ENCODE peak calls at places on chromosomes 6 and 20, in nine cellular contexts. L, V, W, Y, G, J, B, Q and P are unnamed samples.

GRCh38 chr6:77653817-77654216 is 978 bp downstream of the MEI4 start:
- DNase-seq in L (no peak), Q (no peak), Y (no peak), W (no peak), V (no peak), B (no peak), G (no peak), J (no peak), P (no peak)

GRCh38 chr20:54231006-54231405 is 23.1 kb downstream of the PFDN4 start:
- DNase-seq in W (no peak), V (peak; percentile 31), Y (no peak), L (no peak), J (no peak), G (no peak), Q (no peak), B (no peak), P (no peak)

GRCh38 chr20:32445539-32446273 is 87.6 kb downstream of the ASXL1 start:
- DNase-seq in V (no peak), B (no peak), W (peak; percentile 87), J (peak; percentile 40), G (no peak), Y (no peak), Q (peak; percentile 63), L (peak; percentile 43), P (no peak)

GRCh38 chr6:170174124-170174770 is 116.6 kb downstream of the DLL1 start:
- DNase-seq in Q (peak; percentile 62), V (no peak), W (no peak), G (no peak), J (no peak), L (no peak), B (peak; percentile 20), Y (no peak), P (no peak)

GRCh38 chr6:43758617-43759050 is 11.4 kb upstream of the VEGFA start:
- DNase-seq in L (no peak), J (no peak), Q (peak; percentile 63), G (no peak), B (no peak), Y (no peak), V (no peak), W (peak; percentile 49), P (no peak)

GRCh38 chr20:9059931-9060330 is 9.0 kb upstream of the PLCB4 start:
- DNase-seq in V (no peak), G (peak; percentile 50), Q (no peak), J (no peak), Y (no peak), W (no peak), L (no peak), B (no peak), P (no peak)

GRCh38 chr6:5442319-5442718 is 181.0 kb downstream of the FARS2 start:
- DNase-seq in V (no peak), J (no peak), Y (no peak), Q (no peak), B (no peak), W (no peak), L (no peak), G (no peak), P (no peak)

GRCh38 chr20:56998438-56998837 is 268.0 kb downstream of the BMP7 start:
- DNase-seq in B (no peak), Q (no peak), G (no peak), L (no peak), Y (no peak), V (no peak), W (no peak), J (no peak), P (no peak)

GRCh38 chr6:159232106-159232645 is 63.0 kb downstream of the FNDC1 start:
- DNase-seq in Y (no peak), G (no peak), W (no peak), V (no peak), J (no peak), L (no peak), B (no peak), Q (no peak), P (no peak)

GRCh38 chr6:7747433-7747832 is 21.5 kb downstream of the BMP6 start:
- DNase-seq in V (no peak), J (no peak), Y (no peak), G (no peak), B (no peak), L (no peak), Q (no peak), W (no peak), P (no peak)

GRCh38 chr6:80640176-80640575 is 533.7 kb downstream of the BCKDHB start:
- DNase-seq in L (no peak), J (no peak), Q (no peak), Y (no peak), B (no peak), G (no peak), V (no peak), W (no peak), P (no peak)

GRCh38 chr6:27250955-27251671 is 3.6 kb downstream of the PRSS16 start:
- DNase-seq in G (no peak), W (peak; percentile 76), L (peak; percentile 47), Y (peak; percentile 25), Q (no peak), B (peak; percentile 95), J (peak; percentile 96), V (peak; percentile 19), P (peak; percentile 72)

GRCh38 chr6:23013776-23014175 is 444.4 kb downstream of the HDGFL1 start:
- DNase-seq in Y (no peak), G (no peak), W (no peak), Q (no peak), B (no peak), V (peak; percentile 20), J (no peak), L (no peak), P (peak; percentile 25)

GRCh38 chr20:37901667-37902503 is 1.0 kb upstream of the VSTM2L start:
- DNase-seq in V (peak; percentile 87), W (peak; percentile 74), Q (no peak), J (no peak), G (peak; percentile 32), L (no peak), Y (no peak), B (no peak), P (no peak)

GRCh38 chr20:37904845-37905244 is 1.9 kb downstream of the VSTM2L start:
- DNase-seq in V (no peak), Y (no peak), L (no peak), J (no peak), Q (no peak), W (no peak), G (no peak), B (no peak), P (no peak)

GRCh38 chr20:37904008-37904675 is 1.2 kb downstream of the VSTM2L start:
- DNase-seq in G (no peak), W (no peak), J (no peak), V (no peak), Y (no peak), B (no peak), L (no peak), Q (no peak), P (no peak)

GRCh38 chr20:37902504-37903313 is at the start of gene VSTM2L:
- DNase-seq in V (peak; percentile 77), Q (peak; percentile 78), W (no peak), Y (no peak), G (peak; percentile 26), L (peak; percentile 44), J (no peak), B (peak; percentile 42), P (no peak)

GRCh38 chr20:37903317-37904007 is 535 bp downstream of the VSTM2L start:
- DNase-seq in W (no peak), Y (no peak), V (no peak), J (no peak), Q (no peak), G (no peak), L (no peak), B (no peak), P (no peak)
- H3K4me3 ChIP-seq in W (no peak overlapping the region), Y (no peak overlapping the region), V (peak overlapping the region; percentile 52), J (no peak overlapping the region), Q (peak overlapping the region; percentile 52), G (peak overlapping the region; percentile 12), L (peak overlapping the region; percentile 42), B (peak overlapping the region; percentile 26), P (peak overlapping the region; percentile 39)

DNA sequence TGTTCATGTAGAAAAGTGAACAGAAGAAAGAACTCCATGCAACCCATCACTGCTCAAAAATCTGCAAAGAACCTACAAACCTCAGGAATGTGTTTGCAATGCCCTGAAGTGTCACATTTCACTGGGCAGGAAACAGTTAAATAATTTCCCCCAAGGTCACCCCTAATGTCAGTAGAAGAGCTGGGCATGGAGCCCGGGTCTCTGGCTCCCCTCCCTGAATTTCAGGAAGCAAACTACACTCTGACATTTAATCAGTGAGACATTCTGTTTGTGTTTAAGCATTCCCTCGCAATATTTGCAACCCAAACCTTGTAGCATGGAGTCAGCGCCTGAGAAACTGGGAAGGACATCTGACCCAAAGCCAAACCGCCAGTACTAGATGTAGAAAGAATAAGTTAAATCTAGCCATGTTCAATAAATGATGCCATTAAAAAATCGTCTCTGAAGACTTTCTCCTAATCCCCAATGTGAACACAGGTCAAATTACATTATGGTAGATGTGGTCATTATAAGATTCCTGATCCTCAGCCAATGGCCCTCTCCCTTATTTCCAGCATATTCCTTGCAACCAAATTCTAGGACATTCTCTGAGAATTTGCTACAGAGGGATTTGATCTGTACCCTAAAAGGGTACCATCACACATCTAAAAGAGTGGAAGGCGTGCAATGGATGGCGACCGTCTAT is 91.2 kb upstream of the ADTRP start:
- DNase-seq in J (no peak), Q (no peak), L (peak; percentile 59), W (no peak), G (peak; percentile 48), V (peak; percentile 22), Y (peak; percentile 48), B (peak; percentile 73), P (no peak)
- H3K4me3 ChIP-seq in J (no peak overlapping the region), Q (no peak overlapping the region), L (no peak overlapping the region), W (no peak overlapping the region), G (no peak overlapping the region), V (no peak overlapping the region), Y (no peak overlapping the region), B (no peak overlapping the region), P (no peak overlapping the region)

GRCh38 chr6:136551103-136551502 is 881 bp upstream of the MAP7 start:
- DNase-seq in B (peak; percentile 23), G (no peak), Y (no peak), V (no peak), Q (no peak), W (no peak), J (no peak), L (no peak), P (no peak)
- H3K4me3 ChIP-seq in B (peak overlapping the region; percentile 94), G (peak overlapping the region; percentile 55), Y (no peak overlapping the region), V (no peak overlapping the region), Q (peak overlapping the region; percentile 80), W (no peak overlapping the region), J (peak overlapping the region; percentile 66), L (peak overlapping the region; percentile 80), P (no peak overlapping the region)

DNA sequence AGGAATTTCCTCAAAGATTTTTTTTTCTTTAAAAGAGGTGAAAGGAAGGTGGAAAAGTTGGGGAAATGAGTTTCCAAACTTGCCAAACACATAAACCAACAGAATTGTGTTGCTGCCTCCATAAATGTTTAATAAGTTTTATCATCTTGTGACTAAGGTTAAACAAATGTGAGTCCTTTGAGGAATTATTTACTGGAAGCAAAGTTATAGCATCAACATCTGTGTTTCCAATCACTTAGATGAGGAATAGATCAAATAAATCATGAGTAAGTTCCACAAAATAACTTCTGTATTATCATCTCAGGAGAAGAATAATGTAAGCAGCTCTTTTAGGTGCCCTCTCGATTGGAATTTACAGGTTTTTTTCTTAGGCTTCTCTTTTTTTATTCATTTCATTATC is 20.5 kb downstream of the TSHZ2 start:
- DNase-seq in G (no peak), J (no peak), Q (no peak), Y (no peak), V (no peak), L (no peak), B (no peak), W (no peak), P (no peak)
- H3K4me3 ChIP-seq in G (no peak overlapping the region), J (no peak overlapping the region), Q (no peak overlapping the region), Y (no peak overlapping the region), V (no peak overlapping the region), L (no peak overlapping the region), B (no peak overlapping the region), W (no peak overlapping the region), P (no peak overlapping the region)